ENCODE peak calls at places on chromosomes 12 and 14, in nine cellular contexts. P, H, A, K, U, L, D, Y and C are unnamed samples.

GRCh38 chr14:100691395-100692025 is 35.2 kb upstream of the DLK1 start:
- DNase-seq in Y (no peak), H (no peak), U (no peak), P (no peak), D (no peak), L (no peak), A (peak), K (no peak), C (no peak)

GRCh38 chr12:103273645-103274044 is 222.1 kb downstream of the C12orf42 start:
- DNase-seq in L (no peak), D (no peak), H (no peak), U (no peak), P (no peak), A (peak), K (no peak), Y (no peak), C (no peak)

GRCh38 chr12:124834822-124835221 is 28.8 kb downstream of the SCARB1 start:
- DNase-seq in U (no peak), P (no peak), D (no peak), H (no peak), K (no peak), A (no peak), Y (no peak), L (no peak), C (no peak)

GRCh38 chr14:76780360-76780759 is 19.1 kb downstream of the VASH1 start:
- DNase-seq in D (no peak), H (no peak), U (no peak), L (no peak), P (no peak), A (no peak), K (no peak), Y (no peak), C (no peak)

GRCh38 chr12:6868211-6869048 is 1.1 kb downstream of the TPI1 start:
- DNase-seq in D (no peak), L (no peak), U (no peak), K (no peak), A (peak), P (no peak), H (no peak), Y (no peak), C (no peak)

GRCh38 chr14:98120831-98121464 is 1151.0 kb downstream of the BCL11B start:
- DNase-seq in P (no peak), Y (peak), A (peak), K (no peak), U (no peak), L (no peak), H (no peak), D (no peak), C (peak)

GRCh38 chr14:96512602-96513397 is 10.6 kb downstream of the PAPOLA start:
- DNase-seq in U (no peak), L (no peak), D (no peak), P (no peak), K (no peak), A (no peak), H (no peak), Y (no peak), C (no peak)

GRCh38 chr12:69254046-69254445 is 14.7 kb downstream of the CPSF6 start:
- DNase-seq in D (no peak), K (no peak), L (no peak), H (no peak), U (no peak), A (peak), Y (peak), P (no peak), C (peak)

GRCh38 chr14:44662250-44662891 is 155.3 kb upstream of the FSCB start:
- DNase-seq in A (no peak), U (no peak), P (no peak), K (no peak), L (no peak), D (no peak), H (no peak), Y (no peak), C (no peak)

GRCh38 chr12:32841061-32841460 is 55.5 kb downstream of the PKP2 start:
- DNase-seq in K (no peak), L (no peak), D (no peak), A (no peak), U (no peak), H (no peak), Y (no peak), P (no peak), C (no peak)

GRCh38 chr12:42017036-42017435 is 127.6 kb downstream of the GXYLT1 start:
- DNase-seq in H (no peak), A (no peak), K (no peak), L (no peak), P (no peak), D (no peak), U (no peak), Y (no peak), C (no peak)

GRCh38 chr12:120110550-120111501 is 5.7 kb downstream of the RAB35 start:
- DNase-seq in P (no peak), U (no peak), L (peak), A (no peak), Y (no peak), D (peak), H (no peak), K (no peak), C (no peak)

GRCh38 chr14:77088645-77089044 is 9.4 kb upstream of the CIPC start:
- DNase-seq in Y (no peak), A (peak), K (no peak), L (no peak), H (no peak), P (no peak), D (no peak), U (no peak), C (no peak)

GRCh38 chr14:92645841-92646478 is 102.5 kb downstream of the LGMN start:
- DNase-seq in D (no peak), Y (peak), A (no peak), K (no peak), U (no peak), L (no peak), P (peak), H (no peak), C (peak)

GRCh38 chr12:118061011-118061875 is at the start of gene WSB2:
- DNase-seq in H (no peak), K (no peak), D (peak), A (peak), L (peak), U (peak), Y (no peak), P (peak), C (peak)

GRCh38 chr12:15693233-15693911 is 95.8 kb downstream of the EPS8 start:
- DNase-seq in D (no peak), L (no peak), U (no peak), A (no peak), H (no peak), P (no peak), K (no peak), Y (no peak), C (peak)

GRCh38 chr14:99702115-99702514 is 18.0 kb downstream of the CYP46A1 start:
- DNase-seq in D (no peak), U (no peak), H (no peak), P (no peak), Y (no peak), A (no peak), L (no peak), K (no peak), C (no peak)

GRCh38 chr12:111173391-111174282 is 195.3 kb downstream of the PHETA1 start:
- DNase-seq in H (no peak), U (no peak), D (no peak), P (no peak), K (no peak), Y (no peak), L (no peak), A (peak), C (peak)

GRCh38 chr14:85921241-85921640 is 391.3 kb downstream of the FLRT2 start:
- DNase-seq in D (no peak), U (no peak), A (no peak), P (no peak), Y (no peak), H (no peak), L (no peak), K (no peak), C (no peak)

GRCh38 chr14:102831163-102831804 is 54.0 kb downstream of the TRAF3 start:
- DNase-seq in H (no peak), Y (no peak), U (no peak), P (no peak), L (no peak), K (no peak), D (no peak), A (no peak), C (no peak)

GRCh38 chr12:13973981-13974380 is 7.4 kb downstream of the GRIN2B start:
- DNase-seq in Y (no peak), U (no peak), P (no peak), K (no peak), A (no peak), D (no peak), L (no peak), H (no peak), C (no peak)

GRCh38 chr12:91400249-91400648 is 217.6 kb upstream of the DCN start:
- DNase-seq in D (no peak), L (no peak), Y (no peak), K (no peak), P (no peak), A (no peak), U (no peak), H (no peak), C (no peak)

GRCh38 chr12:124655317-124656213 is 88.2 kb upstream of the NCOR2 start:
- DNase-seq in K (peak), D (no peak), U (peak), H (no peak), L (no peak), Y (peak), P (peak), A (peak), C (no peak)

GRCh38 chr12:12686925-12687324 is 9.1 kb downstream of the GPR19 start:
- DNase-seq in Y (peak), L (no peak), U (no peak), D (no peak), P (no peak), H (no peak), A (no peak), K (no peak), C (no peak)

GRCh38 chr14:21626491-21627230 is 8.1 kb downstream of the OR10G2 start:
- DNase-seq in P (no peak), H (no peak), K (no peak), Y (no peak), U (no peak), A (no peak), D (no peak), L (no peak), C (peak)

GRCh38 chr12:104496336-104496735 is 39.6 kb downstream of the CHST11 start:
- DNase-seq in H (no peak), P (no peak), Y (no peak), K (no peak), D (no peak), A (no peak), U (no peak), L (no peak), C (no peak)

GRCh38 chr12:122407208-122407607 is 15.3 kb downstream of the CLIP1 start:
- DNase-seq in A (no peak), U (no peak), P (no peak), H (no peak), Y (no peak), K (no peak), L (no peak), D (no peak), C (no peak)